ENCODE peak calls at places on chromosomes 6 and 20, in eight cellular contexts. Z is fibroblast of lung; H is tibial artery; X is lung; S is heart right ventricle; G is left ventricle myocardium inferior; L is CD8-positive, alpha-beta T cell; B is astrocyte of the cerebellum. F is an unnamed sample.

GRCh38 chr6:128410584-128410983 is 109.8 kb downstream of the PTPRK start:
- DNase-seq in Z (no peak), H (no peak), X (no peak), S (no peak), G (no peak), L (no peak), B (no peak), F (no peak)

GRCh38 chr20:58693226-58694006 is 816 bp downstream of the NPEPL1 start:
- DNase-seq in Z (no peak), H (no peak), X (no peak), S (peak), G (peak), L (no peak), B (no peak), F (no peak)

GRCh38 chr6:114304304-114304887 is 38.4 kb downstream of the HS3ST5 start:
- DNase-seq in Z (peak), H (no peak), X (no peak), S (no peak), G (no peak), L (no peak), B (peak), F (no peak)

GRCh38 chr20:50824137-50824536 is 29.3 kb downstream of the BCAS4 start:
- DNase-seq in Z (peak), H (peak), X (peak), S (peak), G (no peak), L (no peak), B (peak), F (peak)

GRCh38 chr20:47980336-47981177 is 195.3 kb upstream of the SULF2 start:
- DNase-seq in Z (no peak), H (no peak), X (no peak), S (no peak), G (no peak), L (no peak), B (no peak), F (no peak)

GRCh38 chr6:56051199-56051598 is 175.8 kb upstream of the BMP5 start:
- DNase-seq in Z (no peak), H (no peak), X (no peak), S (no peak), G (no peak), L (no peak), B (no peak), F (no peak)

GRCh38 chr6:119350202-119351004 is 842 bp upstream of the MAN1A1 start:
- DNase-seq in Z (peak), H (peak), X (peak), S (no peak), G (no peak), L (peak), B (peak), F (peak)

GRCh38 chr6:49516147-49516505 is 16.4 kb downstream of the GLYATL3 start:
- DNase-seq in Z (no peak), H (no peak), X (no peak), S (no peak), G (no peak), L (no peak), B (no peak), F (no peak)

GRCh38 chr20:15597306-15597705 is 975.9 kb downstream of the KIF16B start:
- DNase-seq in Z (no peak), H (no peak), X (peak), S (no peak), G (no peak), L (no peak), B (no peak), F (no peak)

GRCh38 chr6:72826033-72826432 is 204.2 kb downstream of the KCNQ5 start:
- DNase-seq in Z (peak), H (no peak), X (no peak), S (no peak), G (no peak), L (no peak), B (no peak), F (no peak)

GRCh38 chr20:59777814-59778575 is 155.4 kb downstream of the SYCP2 start:
- DNase-seq in Z (no peak), H (no peak), X (no peak), S (no peak), G (no peak), L (no peak), B (no peak), F (no peak)

GRCh38 chr20:5843054-5843731 is 93.0 kb downstream of the SHLD1 start:
- DNase-seq in Z (peak), H (no peak), X (no peak), S (no peak), G (no peak), L (no peak), B (no peak), F (no peak)

GRCh38 chr6:39309942-39310531 is 4.2 kb downstream of the KCNK17 start:
- DNase-seq in Z (peak), H (peak), X (peak), S (peak), G (peak), L (peak), B (peak), F (peak)

GRCh38 chr20:16271450-16271849 is 301.8 kb downstream of the KIF16B start:
- DNase-seq in Z (no peak), H (no peak), X (no peak), S (no peak), G (no peak), L (no peak), B (no peak), F (no peak)

GRCh38 chr6:156767603-156768467 is 9.3 kb upstream of the ARID1B start:
- DNase-seq in Z (peak), H (no peak), X (no peak), S (no peak), G (no peak), L (no peak), B (no peak), F (no peak)

GRCh38 chr6:52663120-52663934 is 7.6 kb upstream of the TMEM14A start:
- DNase-seq in Z (peak), H (no peak), X (peak), S (no peak), G (no peak), L (peak), B (peak), F (peak)

GRCh38 chr20:45821942-45822341 is 5.2 kb downstream of the TNNC2 start:
- DNase-seq in Z (no peak), H (no peak), X (no peak), S (no peak), G (no peak), L (no peak), B (no peak), F (no peak)

GRCh38 chr6:99711302-99711701 is 104.7 kb downstream of the PRDM13 start:
- DNase-seq in Z (no peak), H (no peak), X (no peak), S (no peak), G (no peak), L (no peak), B (no peak), F (no peak)

GRCh38 chr6:132728616-132729015 is 14.8 kb upstream of the VNN1 start:
- DNase-seq in Z (no peak), H (no peak), X (no peak), S (no peak), G (no peak), L (no peak), B (no peak), F (no peak)

GRCh38 chr6:72940265-72940664 is 285.0 kb downstream of the KHDC1L start:
- DNase-seq in Z (no peak), H (no peak), X (no peak), S (no peak), G (no peak), L (no peak), B (no peak), F (no peak)

GRCh38 chr6:21444861-21445260 is 148.7 kb upstream of the SOX4 start:
- DNase-seq in Z (no peak), H (no peak), X (no peak), S (no peak), G (no peak), L (no peak), B (no peak), F (no peak)

GRCh38 chr6:82589509-82590206 is 226.0 kb downstream of the TPBG start:
- DNase-seq in Z (peak), H (no peak), X (no peak), S (no peak), G (no peak), L (no peak), B (peak), F (peak)

GRCh38 chr6:54283877-54284860 is 24.1 kb upstream of the TINAG start:
- DNase-seq in Z (no peak), H (no peak), X (no peak), S (no peak), G (no peak), L (no peak), B (no peak), F (no peak)

GRCh38 chr6:7258231-7258763 is 54.7 kb downstream of the SSR1 start:
- DNase-seq in Z (no peak), H (peak), X (peak), S (no peak), G (no peak), L (no peak), B (no peak), F (no peak)

DNA sequence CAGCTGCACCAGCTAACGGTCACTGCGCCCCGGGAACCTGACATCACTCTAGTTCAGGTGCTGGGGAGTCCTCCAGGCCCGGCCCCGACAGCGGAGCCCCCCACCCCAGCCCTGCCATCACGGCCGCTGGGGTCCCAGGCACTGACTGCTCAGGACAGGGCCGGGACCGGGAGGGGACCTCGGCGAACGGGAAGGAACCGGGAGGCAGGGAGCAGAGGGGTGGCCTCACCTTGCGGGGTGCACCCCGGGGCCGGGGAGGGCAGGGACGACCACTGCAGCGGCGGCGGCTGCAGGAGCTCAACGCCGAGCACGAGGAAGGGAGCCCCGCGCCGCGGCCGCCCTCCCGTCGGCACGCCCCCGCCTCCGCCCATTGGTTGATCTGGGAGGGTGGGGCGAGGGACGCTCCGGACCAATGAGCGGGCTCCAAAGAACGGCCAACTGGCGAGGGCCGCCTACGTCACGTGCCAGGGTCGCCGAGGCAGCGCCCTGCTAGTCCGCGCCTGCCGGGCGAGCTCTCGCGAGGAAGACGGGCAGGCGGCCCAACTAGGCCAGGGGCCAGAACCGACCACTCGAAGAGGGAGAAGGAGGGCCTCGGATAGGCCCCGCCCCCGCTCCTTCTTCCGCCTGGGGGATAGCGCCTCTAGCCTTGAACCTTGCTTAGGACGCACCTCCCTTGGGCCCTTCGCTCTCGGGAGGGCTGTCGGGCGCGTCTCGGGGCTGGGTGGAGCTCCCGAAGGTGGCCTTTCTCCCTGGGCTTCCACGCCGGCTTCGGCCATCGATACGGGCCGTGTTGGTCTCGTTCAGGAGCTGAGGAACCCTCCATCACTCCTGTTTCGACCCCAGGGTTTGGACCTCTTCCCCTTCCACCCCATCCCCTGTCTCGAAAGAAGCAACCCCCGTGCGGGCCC is at the start of gene ADISSP:
- DNase-seq in Z (peak), H (peak), X (peak), S (peak), G (peak), L (peak), B (peak), F (peak)
- TF ChIP-seq CTCF in Z (peak), H (peak), X (no peak), S (peak), G (no peak), L (no peak), B (no peak), F (peak)

GRCh38 chr6:17017416-17017815 is 84.4 kb upstream of the STMND1 start:
- DNase-seq in Z (no peak), H (no peak), X (no peak), S (no peak), G (no peak), L (no peak), B (no peak), F (no peak)
- TF ChIP-seq CTCF in Z (no peak), H (no peak), X (no peak), S (no peak), G (no peak), L (no peak), B (no peak), F (no peak)

DNA sequence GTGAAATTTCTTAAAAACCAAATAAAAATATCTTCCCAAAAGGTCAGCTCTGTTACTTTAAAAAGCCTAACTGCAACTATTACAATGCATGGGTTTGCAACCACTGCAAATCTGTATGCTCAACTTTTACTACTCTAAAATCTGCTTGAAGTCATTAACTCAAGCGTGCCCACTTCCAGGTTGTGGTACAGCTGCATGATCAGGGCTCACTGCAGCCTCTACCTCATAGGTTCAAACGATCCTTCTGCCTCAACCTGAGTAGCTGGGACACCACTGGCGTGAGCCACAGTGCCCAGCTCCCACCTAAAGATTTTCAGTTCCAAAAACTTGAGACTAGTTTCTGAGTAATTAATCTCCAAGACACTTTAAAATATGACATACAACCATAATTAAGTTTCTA is 8.2 kb downstream of the DIDO1 start:
- DNase-seq in Z (no peak), H (no peak), X (no peak), S (no peak), G (no peak), L (peak), B (no peak), F (no peak)
- TF ChIP-seq CTCF in Z (no peak), H (no peak), X (no peak), S (no peak), G (no peak), L (no peak), B (no peak), F (no peak)

DNA sequence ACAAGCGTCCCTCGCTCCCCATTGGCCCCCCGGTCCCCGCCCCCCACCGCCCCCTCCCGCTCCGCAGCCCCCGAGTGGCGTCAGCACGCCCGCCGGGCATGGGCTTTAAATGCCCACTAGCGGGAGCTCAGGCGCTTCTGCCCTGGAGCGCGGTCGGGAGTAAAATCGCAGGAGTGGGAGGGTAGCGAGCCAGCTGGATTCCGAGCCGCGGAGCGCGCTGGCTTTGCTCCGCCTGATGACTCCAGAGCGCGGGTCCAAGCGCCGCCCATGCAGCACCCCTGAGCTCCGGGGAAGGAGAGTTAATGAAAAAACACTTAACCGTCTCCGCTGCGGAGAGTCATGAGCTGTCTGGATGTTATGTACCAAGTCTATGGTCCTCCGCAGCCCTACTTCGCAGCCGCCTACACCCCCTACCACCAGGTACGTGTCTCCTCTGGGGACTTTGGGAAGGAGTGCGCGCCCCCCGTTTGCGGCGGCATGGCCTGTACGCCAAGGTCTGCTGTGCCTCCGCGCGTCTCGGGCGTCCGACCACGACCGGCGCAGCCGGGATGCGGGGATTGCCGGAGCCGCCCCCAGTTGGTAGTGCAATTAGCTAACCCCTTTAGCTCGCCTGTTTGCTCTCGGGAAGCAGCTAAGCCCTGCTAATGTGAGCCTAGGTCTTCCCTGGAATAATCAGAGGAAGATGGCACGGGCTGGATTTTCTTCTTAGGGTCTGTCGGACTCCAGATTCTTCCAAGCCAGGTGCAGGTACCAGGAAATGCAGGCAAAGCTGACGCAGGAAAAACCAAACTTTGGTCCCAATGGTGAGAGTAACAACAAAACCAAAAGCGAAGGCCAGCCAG is at the start of gene VGLL2:
- DNase-seq in Z (peak), H (no peak), X (no peak), S (peak), G (peak), L (no peak), B (no peak), F (no peak)
- TF ChIP-seq CTCF in Z (no peak), H (no peak), X (no peak), S (peak), G (peak), L (no peak), B (peak), F (peak)

GRCh38 chr6:64712606-64713005 is 994.4 kb downstream of the EYS start:
- DNase-seq in Z (peak), H (no peak), X (no peak), S (no peak), G (no peak), L (no peak), B (peak), F (no peak)

GRCh38 chr6:64713175-64713574 is 993.9 kb downstream of the EYS start:
- DNase-seq in Z (no peak), H (no peak), X (no peak), S (no peak), G (no peak), L (no peak), B (no peak), F (no peak)

GRCh38 chr6:64715624-64716023 is 991.4 kb downstream of the EYS start:
- DNase-seq in Z (no peak), H (no peak), X (no peak), S (no peak), G (no peak), L (no peak), B (no peak), F (no peak)

GRCh38 chr6:64717281-64717680 is 989.7 kb downstream of the EYS start:
- DNase-seq in Z (no peak), H (no peak), X (no peak), S (no peak), G (no peak), L (no peak), B (no peak), F (no peak)

GRCh38 chr6:64714073-64714472 is 993.0 kb downstream of the EYS start:
- DNase-seq in Z (no peak), H (no peak), X (no peak), S (no peak), G (no peak), L (no peak), B (no peak), F (no peak)
- TF ChIP-seq CTCF in Z (no peak), H (no peak), X (no peak), S (no peak), G (no peak), L (no peak), B (no peak), F (no peak)

DNA sequence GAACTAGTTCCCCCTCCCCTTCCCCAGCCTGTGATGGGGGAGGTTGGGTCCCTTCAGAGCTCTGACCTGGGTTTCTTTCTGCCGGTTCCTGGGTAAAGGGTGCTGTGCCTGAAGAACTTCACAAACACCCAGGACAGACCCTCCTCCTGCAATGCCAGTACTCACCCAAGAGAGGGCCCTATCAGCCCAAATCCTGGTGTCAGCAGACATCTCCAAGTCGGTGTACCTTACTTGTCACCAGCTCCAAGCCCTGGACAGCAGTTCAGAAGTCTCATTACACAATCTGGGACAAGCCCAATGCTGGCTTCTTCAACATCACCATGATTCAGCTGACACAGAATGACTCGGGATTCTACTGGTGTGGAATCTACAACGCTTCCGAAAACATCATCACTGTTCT is 467 bp downstream of the TREML4 start:
- DNase-seq in Z (no peak), H (no peak), X (no peak), S (no peak), G (no peak), L (no peak), B (no peak), F (no peak)
- TF ChIP-seq CTCF in Z (no peak), H (no peak), X (no peak), S (no peak), G (no peak), L (no peak), B (no peak), F (no peak)

DNA sequence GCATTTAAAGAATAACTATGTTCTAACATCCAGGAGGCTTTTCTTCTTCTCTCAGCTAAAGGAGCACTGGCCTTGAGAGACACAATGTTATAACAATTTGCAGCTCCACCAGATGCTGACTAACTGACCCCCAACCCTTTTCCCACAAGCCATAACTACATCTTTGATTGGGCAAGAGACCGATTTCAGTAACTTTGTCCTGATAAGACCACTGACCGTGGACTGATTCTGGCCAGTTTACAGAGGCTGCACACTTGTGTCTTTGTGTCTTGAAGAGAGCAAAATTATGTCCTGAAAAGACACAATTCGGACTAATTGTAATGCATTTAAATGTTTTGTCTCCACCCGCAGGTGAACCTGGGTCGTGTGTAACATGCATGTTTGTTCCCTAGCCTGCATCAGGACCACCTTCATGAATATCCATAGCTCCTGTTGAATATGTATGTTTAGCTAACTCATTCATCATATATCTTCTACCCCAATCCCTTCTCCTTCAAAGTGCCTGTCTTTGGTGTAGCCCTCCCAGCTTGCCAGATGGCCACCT is 22.3 kb downstream of the ABRACL start:
- DNase-seq in Z (no peak), H (no peak), X (no peak), S (no peak), G (no peak), L (no peak), B (no peak), F (no peak)
- TF ChIP-seq CTCF in Z (no peak), H (no peak), X (no peak), S (no peak), G (no peak), L (no peak), B (no peak), F (no peak)